ENCODE peak calls at places on chromosomes 3 and 15, in four cellular contexts. C, M, Q and L are unnamed samples.

GRCh38 chr3:196981657-196982056 is 13.0 kb upstream of the PIGZ start:
- DNase-seq in Q (no peak), C (no peak), M (no peak), L (no peak)

GRCh38 chr3:172057059-172057458 is 17.7 kb downstream of the FNDC3B start:
- DNase-seq in Q (no peak), C (no peak), M (no peak), L (no peak)

GRCh38 chr3:112647122-112647521 is 6.2 kb upstream of the CCDC80 start:
- DNase-seq in M (no peak), C (no peak), Q (no peak), L (no peak)

GRCh38 chr3:134809412-134810051 is 14.5 kb downstream of the EPHB1 start:
- DNase-seq in M (no peak), Q (no peak), C (no peak), L (no peak)

GRCh38 chr3:197936819-197937384 is 13.1 kb upstream of the RPL35A start:
- DNase-seq in M (no peak), C (no peak), Q (no peak), L (no peak)

GRCh38 chr15:50182233-50183013 is 427 bp downstream of the SLC27A2 start:
- DNase-seq in M (no peak), Q (peak), C (peak), L (no peak)

GRCh38 chr3:31114929-31115283 is 220.4 kb upstream of the GADL1 start:
- DNase-seq in M (no peak), C (no peak), Q (no peak), L (no peak)

GRCh38 chr3:193842029-193842782 is 249.2 kb downstream of the OPA1 start:
- DNase-seq in M (peak), C (no peak), Q (peak), L (no peak)

GRCh38 chr15:88141490-88141889 is 115.0 kb downstream of the NTRK3 start:
- DNase-seq in Q (no peak), C (no peak), M (no peak), L (no peak)

GRCh38 chr15:63079938-63080626 is 37.5 kb downstream of the TPM1 start:
- DNase-seq in C (no peak), M (peak), Q (no peak), L (no peak)

GRCh38 chr3:9934235-9934621 is 594 bp downstream of the CRELD1 start:
- DNase-seq in M (no peak), C (no peak), Q (peak), L (no peak)

GRCh38 chr3:9934993-9935392 is 1.4 kb downstream of the CRELD1 start:
- DNase-seq in C (no peak), M (no peak), Q (no peak), L (no peak)

GRCh38 chr3:9932535-9932842 is 1.1 kb upstream of the CRELD1 start:
- DNase-seq in C (no peak), Q (no peak), M (no peak), L (no peak)

GRCh38 chr3:9932843-9933560 is 632 bp upstream of the CRELD1 start:
- DNase-seq in Q (peak), C (peak), M (peak), L (peak)

DNA sequence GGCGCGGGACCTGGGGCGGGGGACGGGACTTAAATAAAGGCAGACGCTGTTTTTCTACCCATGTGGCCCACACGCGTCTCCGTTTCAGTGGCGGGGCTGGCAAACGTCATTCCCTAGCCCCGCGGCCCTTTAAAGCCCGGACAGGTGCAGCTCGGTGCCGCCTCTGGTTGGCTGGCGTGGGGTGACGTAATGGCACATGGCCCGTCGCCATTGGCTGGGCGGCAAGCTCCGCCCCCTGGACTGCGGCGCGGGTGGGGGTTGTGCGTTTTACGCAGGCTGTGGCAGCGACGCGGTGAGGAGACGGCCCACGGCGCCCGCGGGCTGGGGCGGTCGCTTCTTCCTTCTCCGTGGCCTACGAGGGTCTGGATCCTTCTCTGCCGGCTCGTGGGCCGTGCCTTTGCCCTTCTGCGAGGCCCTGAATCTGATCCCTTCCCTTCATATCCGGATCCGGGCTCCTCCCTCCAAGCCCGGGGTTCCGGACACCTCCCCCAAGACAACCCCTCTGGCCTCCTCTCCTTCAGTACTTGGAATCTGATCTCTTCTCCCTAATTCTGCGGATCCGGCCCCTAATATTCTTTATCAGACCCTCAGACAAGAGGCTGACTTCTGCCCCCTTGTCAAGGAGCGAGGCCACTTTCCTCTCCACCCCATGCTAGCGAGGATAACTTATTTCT is at the start of gene CRELD1:
- DNase-seq in M (peak), Q (peak), C (peak), L (peak)
- TF ChIP-seq POLR2A in M (peak), Q (peak), C (peak), L (peak)

DNA sequence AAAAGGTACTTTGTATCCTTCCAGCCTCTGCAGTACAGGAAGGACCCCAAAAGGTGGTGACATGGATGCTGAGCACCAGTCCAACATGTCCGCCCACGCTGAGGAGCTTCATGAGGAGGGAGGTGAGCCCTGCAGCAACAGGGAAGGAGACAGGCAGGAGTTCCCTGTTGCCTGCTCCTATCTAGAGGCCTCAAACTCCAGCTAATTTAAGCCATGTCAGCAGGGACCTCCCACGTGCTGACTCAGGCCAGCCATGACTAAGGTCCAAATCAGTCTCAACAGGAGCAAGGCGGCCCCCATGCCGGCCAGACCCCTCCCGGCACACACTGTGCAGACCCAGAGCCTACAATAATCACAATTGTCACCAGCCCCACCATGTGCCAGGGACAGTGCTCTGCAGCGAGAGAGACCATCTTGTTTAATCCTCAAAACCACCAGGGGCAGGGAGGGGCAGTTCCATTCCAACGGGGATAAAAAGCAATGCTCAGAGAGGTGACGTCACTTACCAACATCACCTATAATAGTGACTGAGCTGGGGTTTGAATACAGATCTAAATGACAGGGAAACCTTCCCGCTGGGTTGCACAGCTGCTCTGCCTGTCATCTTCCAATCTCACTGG is 54.5 kb upstream of the GATA2 start:
- DNase-seq in M (no peak), C (no peak), Q (peak), L (no peak)
- TF ChIP-seq POLR2A in M (no peak), C (no peak), Q (no peak), L (no peak)

DNA sequence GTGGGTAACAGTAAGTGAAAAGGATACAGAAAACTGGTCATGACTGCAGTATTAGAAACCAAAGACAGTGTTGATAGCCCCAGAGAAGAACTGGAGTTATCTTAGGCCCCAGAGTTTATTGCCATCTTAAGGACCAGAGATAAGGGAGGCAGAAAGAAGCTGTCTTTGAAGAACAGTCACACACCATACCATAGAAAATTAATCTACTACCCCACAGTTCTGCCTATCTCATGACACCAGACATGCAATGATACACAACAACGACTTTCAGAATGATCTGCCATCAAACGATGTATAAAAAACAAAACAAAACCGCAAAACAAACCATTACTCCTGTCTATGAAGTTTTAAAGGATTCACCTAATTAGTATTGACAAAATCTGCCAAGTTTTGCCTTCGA is 9.6 kb downstream of the CPOX start:
- DNase-seq in M (no peak), C (no peak), Q (no peak), L (no peak)
- TF ChIP-seq POLR2A in M (no peak), C (no peak), Q (no peak), L (no peak)

GRCh38 chr3:47414161-47414564 is 33.3 kb downstream of the PTPN23 start:
- DNase-seq in Q (no peak), C (peak), M (no peak), L (no peak)

GRCh38 chr3:47412453-47412756 is 31.6 kb downstream of the PTPN23 start:
- DNase-seq in Q (no peak), C (no peak), M (no peak), L (no peak)

GRCh38 chr3:47412842-47413520 is 32.2 kb downstream of the PTPN23 start:
- DNase-seq in C (no peak), M (no peak), Q (no peak), L (no peak)

GRCh38 chr3:47414666-47415587 is 34.1 kb downstream of the PTPN23 start:
- DNase-seq in Q (no peak), M (no peak), C (no peak), L (no peak)

GRCh38 chr3:47413751-47414150 is 32.9 kb downstream of the PTPN23 start:
- DNase-seq in C (no peak), Q (no peak), M (no peak), L (no peak)
- TF ChIP-seq POLR2A in C (no peak), Q (no peak), M (no peak), L (no peak)

GRCh38 chr15:41921167-41921566 is 27.3 kb upstream of the SPTBN5 start:
- DNase-seq in M (no peak), C (no peak), Q (no peak), L (no peak)

GRCh38 chr15:41919201-41919820 is 25.5 kb upstream of the SPTBN5 start:
- DNase-seq in M (no peak), C (no peak), Q (no peak), L (no peak)

GRCh38 chr15:41917767-41918430 is 24.0 kb upstream of the SPTBN5 start:
- DNase-seq in C (no peak), M (peak), Q (no peak), L (no peak)

GRCh38 chr15:41919954-41920538 is 26.2 kb upstream of the SPTBN5 start:
- DNase-seq in M (no peak), C (no peak), Q (no peak), L (peak)

DNA sequence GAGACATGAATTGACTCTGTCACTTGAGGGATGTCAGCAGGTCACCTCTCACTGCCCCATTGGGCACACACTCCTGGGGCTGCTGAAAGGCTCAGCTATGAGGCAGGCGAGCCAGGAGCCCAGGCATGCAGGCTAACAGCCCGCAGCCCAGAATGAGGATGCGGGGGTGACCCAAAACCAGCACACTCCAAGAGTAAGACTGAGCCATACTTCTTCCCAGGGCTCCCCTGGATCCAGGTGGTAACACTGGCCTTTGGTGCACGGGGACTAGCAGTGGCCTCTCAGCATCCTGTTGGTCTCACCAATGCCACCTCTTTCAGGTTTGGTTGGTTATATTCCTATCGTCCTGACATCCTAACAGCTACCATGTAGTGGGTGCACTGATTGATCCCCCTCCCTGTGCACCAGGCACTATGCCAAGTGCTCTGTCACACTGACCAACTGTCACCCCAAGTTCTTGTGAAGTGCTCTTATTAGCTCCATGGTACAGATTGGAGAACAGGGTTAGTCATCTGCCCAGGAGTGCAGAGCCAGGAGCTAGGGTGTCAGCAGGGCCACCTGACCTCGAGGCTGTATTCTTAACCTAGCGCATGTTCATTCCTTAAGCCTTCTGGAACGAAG is 24.8 kb upstream of the SPTBN5 start:
- DNase-seq in C (no peak), M (no peak), Q (no peak), L (no peak)
- TF ChIP-seq POLR2A in C (no peak), M (no peak), Q (no peak), L (no peak)